ENCODE peak calls at places on chromosomes 2 and 18, in eight cellular contexts. B is transverse colon, P is upper lobe of left lung, C is prostate gland, N is sigmoid colon, X is lower leg skin, J is testis, A is K562. D is an unnamed sample.

GRCh38 chr2:225889452-225889851 is 489.9 kb downstream of the NYAP2 start:
- DNase-seq in N (no peak), C (peak; percentile 13), J (peak; percentile 20), X (no peak), A (no peak), B (no peak), P (no peak), D (no peak)

GRCh38 chr2:111522231-111522768 is 361.7 kb downstream of the ANAPC1 start:
- DNase-seq in C (no peak), N (no peak), X (no peak), P (no peak), A (no peak), J (no peak), B (no peak), D (no peak)

GRCh38 chr18:58264846-58265245 is 220.8 kb downstream of the NEDD4L start:
- DNase-seq in C (no peak), A (no peak), P (no peak), J (no peak), X (no peak), B (no peak), N (no peak), D (no peak)

GRCh38 chr18:59460060-59460395 is 101.0 kb upstream of the LMAN1 start:
- DNase-seq in A (no peak), N (no peak), P (no peak), B (no peak), C (no peak), X (no peak), J (no peak), D (no peak)

GRCh38 chr18:42781298-42781815 is 334.1 kb downstream of the RIT2 start:
- DNase-seq in J (no peak), A (no peak), X (no peak), C (no peak), B (no peak), N (no peak), P (no peak), D (no peak)

GRCh38 chr2:122535960-122536517 is 780.6 kb downstream of the TSN start:
- DNase-seq in B (no peak), X (no peak), J (no peak), A (no peak), C (no peak), P (no peak), N (no peak), D (no peak)

GRCh38 chr18:62844850-62845643 is 129.7 kb downstream of the PHLPP1 start:
- DNase-seq in X (no peak), B (no peak), N (no peak), J (no peak), P (no peak), A (no peak), C (no peak), D (no peak)

GRCh38 chr2:47207614-47208013 is 52.5 kb upstream of the STPG4 start:
- DNase-seq in C (no peak), B (no peak), A (no peak), N (no peak), P (no peak), J (no peak), X (no peak), D (no peak)

GRCh38 chr18:24201699-24202687 is 63.1 kb downstream of the CABYR start:
- DNase-seq in C (no peak), N (no peak), X (no peak), A (no peak), J (no peak), B (no peak), P (no peak), D (no peak)

GRCh38 chr2:7007846-7008741 is 90.9 kb downstream of the RNF144A start:
- DNase-seq in J (peak; percentile 90), C (peak; percentile 90), N (peak; percentile 93), X (peak; percentile 93), A (peak; percentile 81), B (peak; percentile 73), P (peak; percentile 85), D (peak; percentile 83)

GRCh38 chr2:96917008-96917575 is 47.2 kb upstream of the SEMA4C start:
- DNase-seq in B (peak; percentile 63), X (no peak), A (no peak), C (peak; percentile 33), J (no peak), P (no peak), N (no peak), D (peak; percentile 55)

GRCh38 chr2:603427-603826 is 73.8 kb downstream of the TMEM18 start:
- DNase-seq in X (no peak), A (no peak), J (no peak), N (no peak), P (peak; percentile 9), B (no peak), C (no peak), D (no peak)

GRCh38 chr2:197919487-197919886 is 115.1 kb downstream of the PLCL1 start:
- DNase-seq in N (no peak), J (no peak), P (no peak), A (no peak), C (no peak), X (no peak), B (no peak), D (no peak)

GRCh38 chr2:75098856-75099255 is 100.5 kb downstream of the TACR1 start:
- DNase-seq in A (no peak), J (peak; percentile 19), P (no peak), X (no peak), C (no peak), N (no peak), B (no peak), D (no peak)

GRCh38 chr2:86194751-86195054 is 559 bp downstream of the IMMT start:
- DNase-seq in N (no peak), A (no peak), C (peak; percentile 95), X (no peak), P (peak; percentile 98), J (peak; percentile 98), B (peak; percentile 97), D (no peak)

GRCh38 chr2:86193901-86194567 is 1.2 kb downstream of the IMMT start:
- DNase-seq in J (no peak), C (no peak), X (no peak), A (no peak), P (no peak), B (no peak), N (no peak), D (no peak)

GRCh38 chr2:86189782-86190416 is 5.4 kb downstream of the IMMT start:
- DNase-seq in X (no peak), J (no peak), A (peak; percentile 23), B (no peak), P (no peak), C (no peak), N (no peak), D (no peak)

GRCh38 chr2:86199834-86200177 is 549 bp downstream of the MRPL35 start:
- DNase-seq in A (no peak), X (no peak), N (no peak), J (no peak), B (no peak), P (no peak), C (no peak), D (no peak)

GRCh38 chr2:86195055-86195807 is at the start of gene IMMT:
- DNase-seq in A (peak; percentile 86), B (peak; percentile 95), N (peak; percentile 98), P (peak; percentile 96), X (peak; percentile 99), C (peak; percentile 87), J (peak; percentile 96), D (peak; percentile 96)
- TF ChIP-seq POLR2A in A (peak; percentile 100), B (peak; percentile 97), N (peak; percentile 90), P (peak; percentile 96), X (no peak), C (peak; percentile 45), J (no peak), D (peak; percentile 4)

DNA sequence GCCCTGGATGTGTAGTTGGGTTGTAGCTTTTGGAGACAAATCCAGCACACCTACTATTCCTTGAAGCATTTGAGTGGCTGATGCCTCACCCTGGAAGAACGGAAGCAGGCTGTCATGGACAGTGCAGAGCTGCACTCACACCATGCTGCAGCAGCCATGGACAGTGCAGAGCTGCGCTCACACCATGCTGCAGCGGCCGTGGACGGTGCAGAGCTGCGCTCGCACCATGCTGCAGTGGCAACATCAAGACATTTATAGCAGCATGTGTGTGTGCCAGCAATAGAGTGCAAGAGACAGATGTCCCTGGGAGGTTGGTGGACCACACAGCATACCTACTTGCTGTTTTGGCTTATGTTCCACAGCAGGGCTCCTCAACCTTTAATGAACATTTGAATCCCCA is 30.6 kb downstream of the GNAL start:
- DNase-seq in N (no peak), C (no peak), A (no peak), P (no peak), B (no peak), X (peak; percentile 34), J (no peak), D (no peak)
- TF ChIP-seq CTCF in N (no peak), C (no peak), A (no peak), P (no peak), B (no peak), X (no peak), J (no peak), D (no peak)

GRCh38 chr2:168490015-168490874 is 34.2 kb downstream of the CERS6 start:
- DNase-seq in X (no peak), B (no peak), J (no peak), P (peak; percentile 29), A (no peak), C (no peak), N (no peak), D (no peak)
- TF ChIP-seq POLR2A in X (no peak), B (no peak), J (no peak), P (no peak), A (peak; percentile 48), C (no peak), N (no peak), D (no peak)

GRCh38 chr2:232505805-232506360 is 14.3 kb upstream of the PRSS56 start:
- DNase-seq in C (no peak), N (no peak), X (no peak), A (no peak), J (no peak), P (no peak), B (no peak), D (no peak)
- TF ChIP-seq CTCF in C (no peak), N (no peak), X (no peak), A (no peak), J (no peak), P (no peak), B (no peak), D (no peak)

GRCh38 chr2:95526360-95527341 is 42.1 kb upstream of the TRIM43B start:
- DNase-seq in C (peak; percentile 54), A (no peak), X (peak; percentile 92), P (peak; percentile 62), J (peak; percentile 77), B (peak; percentile 74), N (peak; percentile 78), D (peak; percentile 74)
- TF ChIP-seq POLR2A in C (no peak), A (no peak), X (no peak), P (peak; percentile 36), J (no peak), B (peak; percentile 63), N (no peak), D (no peak)